ENCODE peak calls at places on chromosomes 5 and 9, in four cellular contexts. V is mesenchymal stem cell, S is IMR-90, T is neuronal stem cell. I is an unnamed sample.

GRCh38 chr5:147912015-147912414 is 5.7 kb upstream of the C5orf46 start:
- DNase-seq in V (no peak), T (no peak), S (no peak), I (no peak)

GRCh38 chr5:42641321-42642005 is 115.2 kb upstream of the CCDC152 start:
- DNase-seq in S (no peak), T (no peak), V (no peak), I (no peak)

GRCh38 chr9:123450096-123450495 is 94.1 kb downstream of the CRB2 start:
- DNase-seq in S (no peak), T (no peak), V (no peak), I (no peak)

GRCh38 chr9:7094576-7094975 is 336.8 kb downstream of the KDM4C start:
- DNase-seq in V (no peak), S (no peak), T (no peak), I (no peak)

GRCh38 chr9:87622936-87623335 is 103.0 kb upstream of the CTSL start:
- DNase-seq in V (peak; percentile 15), T (no peak), S (no peak), I (no peak)

GRCh38 chr9:119368681-119369581 is at the start of gene BRINP1:
- DNase-seq in V (peak; percentile 6), T (peak; percentile 47), S (no peak), I (peak; percentile 80)

GRCh38 chr5:169350759-169351240 is 49.9 kb upstream of the SLIT3 start:
- DNase-seq in V (peak; percentile 76), S (peak; percentile 89), T (no peak), I (no peak)

GRCh38 chr9:130667117-130667430 is 2.7 kb downstream of the PRDM12 start:
- DNase-seq in V (no peak), S (no peak), T (no peak), I (no peak)

GRCh38 chr9:137493163-137494103 is 34.3 kb upstream of the NSMF start:
- DNase-seq in S (no peak), T (no peak), V (no peak), I (no peak)

GRCh38 chr5:147645172-147645571 is 135.3 kb upstream of the DPYSL3 start:
- DNase-seq in T (no peak), V (no peak), S (no peak), I (no peak)

GRCh38 chr5:122420126-122420525 is 108.1 kb downstream of the SNCAIP start:
- DNase-seq in V (no peak), S (peak; percentile 62), T (no peak), I (no peak)

GRCh38 chr5:14367364-14367763 is 214.2 kb upstream of the OTULINL start:
- DNase-seq in S (no peak), T (no peak), V (no peak), I (no peak)

GRCh38 chr9:16377311-16377710 is 493.2 kb downstream of the BNC2 start:
- DNase-seq in T (no peak), S (no peak), V (no peak), I (no peak)

GRCh38 chr5:50968296-50969206 is 302.1 kb downstream of the PARP8 start:
- DNase-seq in S (no peak), V (peak; percentile 22), T (peak; percentile 88), I (peak; percentile 32)

GRCh38 chr9:18422296-18423036 is 51.5 kb upstream of the ADAMTSL1 start:
- DNase-seq in S (no peak), T (no peak), V (no peak), I (no peak)

GRCh38 chr9:13841801-13842462 is 472.0 kb downstream of the NFIB start:
- DNase-seq in S (no peak), T (no peak), V (no peak), I (no peak)

GRCh38 chr9:115525438-115526058 is 407.6 kb upstream of the TNC start:
- DNase-seq in S (no peak), V (no peak), T (no peak), I (no peak)

GRCh38 chr9:131624636-131625241 is 79.4 kb downstream of the PRRT1B start:
- DNase-seq in S (peak; percentile 40), V (no peak), T (no peak), I (no peak)

GRCh38 chr5:74034738-74035137 is 408.7 kb downstream of the ARHGEF28 start:
- DNase-seq in T (no peak), S (peak; percentile 88), V (peak; percentile 50), I (no peak)

GRCh38 chr9:96050048-96050875 is 174.8 kb downstream of the ERCC6L2 start:
- DNase-seq in V (no peak), S (no peak), T (no peak), I (no peak)

GRCh38 chr5:78689893-78690592 is 41.5 kb upstream of the LHFPL2 start:
- DNase-seq in S (no peak), V (no peak), T (no peak), I (no peak)

GRCh38 chr5:93145767-93146166 is 435.3 kb downstream of the NR2F1-AS1 start:
- DNase-seq in T (no peak), S (peak; percentile 36), V (no peak), I (no peak)

GRCh38 chr9:2622361-2623045 is 916 bp downstream of the VLDLR start:
- DNase-seq in T (peak; percentile 29), V (peak; percentile 33), S (peak; percentile 17), I (peak; percentile 39)

GRCh38 chr9:109721021-109721420 is 59.0 kb upstream of the PALM2AKAP2 start:
- DNase-seq in V (no peak), S (no peak), T (no peak), I (no peak)

GRCh38 chr9:133203506-133204075 is 5.5 kb downstream of the OBP2B start:
- DNase-seq in V (no peak), S (no peak), T (no peak), I (no peak)

GRCh38 chr9:134442486-134443168 is 116.4 kb downstream of the RXRA start:
- DNase-seq in T (no peak), S (no peak), V (no peak), I (no peak)

GRCh38 chr5:114308017-114308416 is 53.9 kb upstream of the KCNN2 start:
- DNase-seq in V (no peak), T (peak; percentile 57), S (no peak), I (peak; percentile 32)

GRCh38 chr5:135185461-135186075 is 151.5 kb upstream of the PITX1 start:
- DNase-seq in T (no peak), S (peak; percentile 65), V (peak; percentile 8), I (no peak)

GRCh38 chr5:35815089-35815936 is 41.4 kb upstream of the IL7R start:
- DNase-seq in V (peak; percentile 24), T (no peak), S (no peak), I (peak; percentile 65)

DNA sequence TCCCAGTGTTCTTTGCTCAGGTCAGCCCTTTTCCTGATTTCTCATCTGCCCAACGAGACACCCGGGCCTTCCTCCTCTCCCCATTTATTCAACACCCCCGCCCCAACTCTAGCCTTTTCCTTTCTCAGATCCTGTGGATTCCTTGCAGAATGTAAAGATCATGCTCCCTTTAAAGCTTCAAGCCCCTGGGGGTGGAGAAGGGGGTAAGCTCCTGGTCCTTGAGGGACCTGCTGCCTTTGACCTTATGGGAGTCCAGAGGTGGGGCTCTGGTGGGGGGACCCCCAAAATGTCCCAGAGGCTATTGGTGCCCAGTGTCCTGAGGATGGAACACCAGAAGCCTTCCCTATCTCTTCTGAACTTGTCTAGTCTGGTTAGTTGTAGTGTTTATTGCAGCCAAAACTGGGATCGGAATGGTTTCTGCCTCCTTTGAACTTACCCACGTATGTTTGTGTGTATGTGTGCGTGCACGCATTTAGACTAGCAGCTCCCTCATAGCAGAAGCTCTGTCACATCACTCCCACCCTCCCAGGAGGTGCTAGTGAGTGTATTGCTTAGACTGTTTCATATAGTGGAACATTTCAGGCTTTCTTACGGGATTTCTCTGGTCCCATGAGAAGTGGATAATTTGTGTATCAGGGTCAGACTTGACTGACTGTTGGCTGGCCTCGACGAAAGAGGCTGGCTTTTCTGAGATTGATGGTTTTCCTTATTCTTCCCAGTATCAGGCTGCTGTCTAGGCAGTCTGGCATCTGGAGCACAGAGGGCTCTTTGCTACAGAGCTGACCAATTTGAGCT is 1.1 kb downstream of the GALNT10 start:
- DNase-seq in S (peak; percentile 59), T (no peak), V (peak; percentile 62), I (no peak)
- H3K9ac ChIP-seq in S (peak overlapping the region; percentile 51), T (no peak overlapping the region), V (peak overlapping the region; percentile 43), I (no peak overlapping the region)

DNA sequence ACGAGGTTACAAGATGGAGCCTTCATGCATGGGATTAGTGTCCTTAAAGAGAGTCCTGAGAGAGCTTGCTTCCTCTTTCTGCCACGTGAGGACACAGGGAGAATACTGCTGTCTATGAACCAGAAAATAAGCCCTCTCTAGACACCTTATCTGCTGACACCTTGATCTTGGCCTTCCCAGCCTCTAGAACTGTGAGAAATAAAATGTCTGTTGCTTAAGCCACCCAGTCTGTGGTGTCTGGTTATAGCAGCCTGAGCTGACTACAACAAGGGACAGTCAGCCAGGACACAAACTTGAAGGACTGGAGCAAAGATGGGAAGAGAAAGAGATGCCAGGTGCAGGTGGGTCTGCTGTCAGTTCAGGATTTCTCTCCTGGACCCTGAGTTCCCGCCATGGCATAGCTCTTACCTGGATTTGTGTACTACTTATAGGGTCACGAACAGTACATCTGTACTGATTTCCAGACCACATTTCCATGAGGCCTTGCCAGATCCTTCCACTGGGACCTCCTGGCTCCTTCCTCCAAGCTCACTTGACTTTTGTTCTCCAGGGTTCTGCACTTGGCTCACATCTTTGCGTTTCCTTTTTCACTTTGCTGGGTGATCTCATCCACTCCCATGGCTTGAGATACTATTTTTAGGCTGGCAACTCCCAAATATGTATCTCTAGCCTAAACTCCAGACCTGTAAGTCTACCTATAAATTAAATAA is 44.8 kb upstream of the LIFR start:
- DNase-seq in V (no peak), T (no peak), S (no peak), I (no peak)
- H3K14ac ChIP-seq in V (peak overlapping the region; percentile 44), T (no peak overlapping the region), S (no peak overlapping the region), I (no peak overlapping the region)

GRCh38 chr9:35341021-35341420 is 148.9 kb upstream of the RUSC2 start:
- DNase-seq in V (no peak), T (no peak), S (no peak), I (no peak)
- H3K9ac ChIP-seq in V (peak overlapping the region; percentile 84), T (no peak overlapping the region), S (no peak overlapping the region), I (no peak overlapping the region)

GRCh38 chr5:150645070-150645700 is 4.7 kb downstream of the SYNPO start:
- DNase-seq in T (peak; percentile 83), V (peak; percentile 87), S (peak; percentile 71), I (no peak)

GRCh38 chr5:150644058-150644457 is 3.6 kb downstream of the SYNPO start:
- DNase-seq in S (no peak), V (no peak), T (no peak), I (no peak)

GRCh38 chr5:150642991-150643710 is 2.7 kb downstream of the SYNPO start:
- DNase-seq in T (no peak), V (peak; percentile 63), S (no peak), I (no peak)

GRCh38 chr5:150642567-150642927 is 2.1 kb downstream of the SYNPO start:
- DNase-seq in T (no peak), V (peak; percentile 88), S (peak; percentile 88), I (no peak)

DNA sequence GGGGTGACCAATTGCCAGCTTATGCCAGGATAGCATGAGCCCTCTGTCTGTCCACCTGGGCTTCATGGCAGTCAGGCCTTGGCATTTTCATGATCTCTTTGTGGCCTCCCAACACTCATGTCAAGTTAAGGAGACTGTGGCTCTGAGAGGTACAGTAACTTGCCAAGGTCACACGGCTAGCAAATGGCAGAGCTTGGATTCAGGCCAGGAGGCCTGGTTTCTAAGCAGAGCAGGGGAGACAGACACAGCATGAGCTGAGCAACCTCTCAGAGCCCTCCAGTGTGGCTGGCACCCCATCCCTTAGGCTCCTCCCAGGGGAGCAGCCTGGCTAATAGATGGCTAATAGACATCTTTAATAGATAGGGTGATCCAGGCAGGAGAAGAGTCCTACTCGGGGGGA is 4.0 kb downstream of the SYNPO start:
- DNase-seq in S (no peak), T (no peak), V (peak; percentile 45), I (no peak)
- H3K14ac ChIP-seq in S (peak overlapping the region; percentile 34), T (no peak overlapping the region), V (no peak overlapping the region), I (no peak overlapping the region)